ENCODE peak calls at places on chromosomes 5 and 9, in four cellular contexts. Z, B, K and N are unnamed samples.

GRCh38 chr5:151048526-151048925 is 28.1 kb downstream of the GPX3 start:
- DNase-seq in Z (peak), B (no peak), K (no peak), N (peak)

GRCh38 chr9:106691629-106692028 is 171.3 kb upstream of the ZNF462 start:
- DNase-seq in Z (no peak), B (no peak), K (no peak), N (no peak)

GRCh38 chr9:137317021-137317978 is 15.2 kb upstream of the NRARP start:
- DNase-seq in Z (peak), B (no peak), K (no peak), N (peak)

GRCh38 chr9:93124793-93125192 is 9.3 kb downstream of the NINJ1 start:
- DNase-seq in Z (peak), B (no peak), K (no peak), N (peak)

GRCh38 chr5:139650031-139650688 is 2.0 kb downstream of the CXXC5 start:
- DNase-seq in Z (peak), B (peak), K (no peak), N (no peak)

GRCh38 chr5:167352801-167353200 is 938.6 kb upstream of the WWC1 start:
- DNase-seq in Z (no peak), B (no peak), K (no peak), N (no peak)

GRCh38 chr5:109485030-109485429 is 75.3 kb upstream of the PJA2 start:
- DNase-seq in Z (no peak), B (no peak), K (no peak), N (no peak)

GRCh38 chr9:91001146-91001611 is 199.6 kb downstream of the SYK start:
- DNase-seq in Z (no peak), B (no peak), K (peak), N (no peak)

GRCh38 chr9:121592265-121592664 is 59.2 kb upstream of the DAB2IP start:
- DNase-seq in Z (no peak), B (no peak), K (no peak), N (no peak)